ENCODE peak calls at places on chromosomes 16 and 17, in nine cellular contexts. D, X, R, V, B, M, P, I and L are unnamed samples.

GRCh38 chr17:64767269-64767997 is 105.3 kb upstream of the SMURF2 start:
- DNase-seq in D (no peak), X (no peak), R (no peak), V (no peak), B (no peak), M (no peak), P (no peak), I (no peak), L (no peak)

GRCh38 chr17:41617136-41617535 is 4.6 kb upstream of the KRT16 start:
- DNase-seq in D (no peak), X (no peak), R (peak; percentile 40), V (no peak), B (no peak), M (no peak), P (no peak), I (no peak), L (no peak)

GRCh38 chr16:19119564-19119963 is 5.8 kb downstream of the ITPRIPL2 start:
- DNase-seq in D (no peak), X (no peak), R (no peak), V (no peak), B (peak; percentile 81), M (peak; percentile 42), P (peak; percentile 69), I (no peak), L (no peak)

GRCh38 chr16:53600076-53600475 is 97.1 kb upstream of the AKTIP start:
- DNase-seq in D (no peak), X (no peak), R (no peak), V (no peak), B (no peak), M (no peak), P (no peak), I (no peak), L (no peak)

GRCh38 chr16:60181542-60181941 is 1447.4 kb upstream of the GOT2 start:
- DNase-seq in D (no peak), X (no peak), R (no peak), V (no peak), B (no peak), M (peak; percentile 59), P (peak; percentile 26), I (no peak), L (no peak)

GRCh38 chr16:6193718-6194117 is 1096.1 kb upstream of the EEF2KMT start:
- DNase-seq in D (no peak), X (peak; percentile 47), R (no peak), V (peak; percentile 89), B (peak; percentile 1), M (no peak), P (peak; percentile 33), I (no peak), L (no peak)

GRCh38 chr17:28706471-28707338 is 5.0 kb downstream of the PROCA1 start:
- DNase-seq in D (no peak), X (no peak), R (no peak), V (no peak), B (no peak), M (no peak), P (no peak), I (no peak), L (no peak)

GRCh38 chr17:13297198-13297597 is 279.4 kb upstream of the ELAC2 start:
- DNase-seq in D (no peak), X (no peak), R (no peak), V (no peak), B (no peak), M (no peak), P (no peak), I (no peak), L (no peak)

GRCh38 chr17:59487161-59487873 is 78.1 kb upstream of the DHX40 start:
- DNase-seq in D (no peak), X (no peak), R (no peak), V (no peak), B (no peak), M (no peak), P (no peak), I (no peak), L (no peak)

GRCh38 chr17:10842658-10843057 is 4.8 kb upstream of the PIRT start:
- DNase-seq in D (no peak), X (no peak), R (no peak), V (no peak), B (no peak), M (no peak), P (no peak), I (no peak), L (no peak)

GRCh38 chr17:41914358-41914766 is 4.4 kb downstream of the ACLY start:
- DNase-seq in D (no peak), X (no peak), R (no peak), V (peak; percentile 46), B (no peak), M (no peak), P (no peak), I (no peak), L (no peak)

GRCh38 chr17:67824735-67825626 is at the start of gene BPTF:
- DNase-seq in D (peak; percentile 43), X (peak; percentile 98), R (peak; percentile 95), V (peak; percentile 97), B (peak; percentile 98), M (peak; percentile 89), P (peak; percentile 96), I (peak; percentile 87), L (peak; percentile 88)

GRCh38 chr16:81846105-81846504 is 67.0 kb downstream of the PLCG2 start:
- DNase-seq in D (no peak), X (no peak), R (no peak), V (no peak), B (peak; percentile 52), M (no peak), P (no peak), I (no peak), L (no peak)

GRCh38 chr16:12815361-12815760 is 11.7 kb upstream of the CPPED1 start:
- DNase-seq in D (no peak), X (no peak), R (no peak), V (no peak), B (no peak), M (no peak), P (no peak), I (no peak), L (no peak)

GRCh38 chr16:1534021-1535020 is 855 bp downstream of the TMEM204 start:
- DNase-seq in D (no peak), X (no peak), R (no peak), V (no peak), B (no peak), M (peak; percentile 47), P (no peak), I (no peak), L (no peak)

GRCh38 chr16:56950881-56951771 is 10.6 kb upstream of the CETP start:
- DNase-seq in D (no peak), X (peak; percentile 91), R (peak; percentile 75), V (peak; percentile 77), B (peak; percentile 23), M (peak; percentile 59), P (peak; percentile 64), I (peak; percentile 43), L (peak; percentile 78)

DNA sequence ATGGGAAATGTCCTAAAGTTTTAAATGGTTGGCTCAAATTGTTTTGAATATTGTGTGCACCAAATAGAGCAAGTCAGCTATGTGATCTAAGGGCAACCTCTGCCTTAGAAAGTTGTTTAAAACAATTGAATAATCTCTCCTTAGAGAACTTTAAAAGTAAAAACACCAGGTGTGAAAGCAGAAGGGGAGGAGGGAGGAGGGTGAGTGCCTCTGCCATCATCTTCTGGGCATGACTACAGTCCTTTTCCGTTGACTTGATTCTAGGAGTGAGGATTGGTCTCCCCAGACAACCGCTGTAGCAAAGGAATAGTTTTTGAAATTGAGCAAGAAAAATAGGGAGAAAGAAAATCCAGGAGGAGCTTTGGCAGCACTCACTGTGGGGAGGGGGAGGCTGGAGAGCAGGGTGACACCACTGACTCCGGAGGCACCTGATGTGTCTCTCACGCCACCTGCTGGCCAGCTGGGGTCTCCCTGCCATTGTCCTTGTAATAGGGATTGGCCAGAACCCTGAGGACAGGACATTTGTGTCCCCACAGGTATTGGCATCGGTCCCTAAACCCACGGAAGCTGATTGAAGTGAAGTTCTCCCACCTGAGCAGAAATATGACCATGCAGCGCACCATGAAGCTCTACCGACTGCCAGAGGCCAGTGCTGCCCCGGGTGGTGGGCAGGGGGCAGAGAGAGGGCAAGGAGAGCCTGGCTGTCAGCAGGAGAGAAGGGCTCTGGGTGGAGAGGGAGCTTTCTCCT is 33.3 kb downstream of the PLCD3 start:
- DNase-seq in D (peak; percentile 84), X (peak; percentile 89), R (peak; percentile 97), V (peak; percentile 92), B (peak; percentile 92), M (peak; percentile 73), P (peak; percentile 63), I (peak; percentile 89), L (peak; percentile 67)
- H3K4me1 ChIP-seq in D (peaks cover 79% of the 10 kb centered on the region), X (peaks cover 12% of the 10 kb centered on the region), R (peaks cover 19% of the 10 kb centered on the region), V (no peaks in the 10 kb centered on the region), B (no peaks in the 10 kb centered on the region), M (peaks cover under 1% of the 10 kb centered on the region), P (no peaks in the 10 kb centered on the region), I (peaks cover 41% of the 10 kb centered on the region), L (no peaks in the 10 kb centered on the region)

DNA sequence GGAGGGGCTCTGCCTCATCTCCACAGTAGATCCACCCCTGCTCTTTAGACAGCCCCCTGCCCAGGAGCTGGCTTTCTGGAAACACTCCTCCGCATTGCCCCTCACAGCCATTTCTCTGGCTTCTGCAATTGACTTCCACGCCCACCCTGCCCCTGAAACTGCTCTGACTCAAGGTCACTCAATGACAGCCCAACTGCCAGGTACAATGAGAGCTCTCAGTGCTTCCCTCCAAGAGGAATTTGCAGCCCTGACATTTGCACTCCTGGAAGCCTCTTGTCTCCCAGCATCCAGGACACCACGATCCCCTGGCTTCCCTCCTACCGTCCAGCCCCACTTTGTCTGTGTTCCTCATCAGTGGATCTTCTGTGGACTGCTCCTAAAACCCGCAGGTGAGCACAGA is 421.5 kb downstream of the SOX9 start:
- DNase-seq in D (no peak), X (no peak), R (no peak), V (no peak), B (no peak), M (no peak), P (no peak), I (no peak), L (no peak)
- H3K9me3 ChIP-seq in D (no peaks in the 10 kb centered on the region), X (no peaks in the 10 kb centered on the region), R (no peaks in the 10 kb centered on the region), V (no peaks in the 10 kb centered on the region), B (no peaks in the 10 kb centered on the region), M (no peaks in the 10 kb centered on the region), P (no peaks in the 10 kb centered on the region), I (no peaks in the 10 kb centered on the region), L (no peaks in the 10 kb centered on the region)

GRCh38 chr16:71845639-71846431 is at the start of gene ATXN1L:
- DNase-seq in D (peak; percentile 66), X (peak; percentile 97), R (peak; percentile 96), V (peak; percentile 93), B (peak; percentile 88), M (peak; percentile 71), P (peak; percentile 96), I (peak; percentile 90), L (peak; percentile 94)
- H3K36me3 ChIP-seq in D (peaks cover 22% of the 10 kb centered on the region), X (peaks cover 9% of the 10 kb centered on the region), R (peaks cover 10% of the 10 kb centered on the region), V (peaks cover 7% of the 10 kb centered on the region), B (peaks cover 8% of the 10 kb centered on the region), M (peaks cover 6% of the 10 kb centered on the region), P (peaks cover 25% of the 10 kb centered on the region), I (no peaks in the 10 kb centered on the region), L (peaks cover 33% of the 10 kb centered on the region)

DNA sequence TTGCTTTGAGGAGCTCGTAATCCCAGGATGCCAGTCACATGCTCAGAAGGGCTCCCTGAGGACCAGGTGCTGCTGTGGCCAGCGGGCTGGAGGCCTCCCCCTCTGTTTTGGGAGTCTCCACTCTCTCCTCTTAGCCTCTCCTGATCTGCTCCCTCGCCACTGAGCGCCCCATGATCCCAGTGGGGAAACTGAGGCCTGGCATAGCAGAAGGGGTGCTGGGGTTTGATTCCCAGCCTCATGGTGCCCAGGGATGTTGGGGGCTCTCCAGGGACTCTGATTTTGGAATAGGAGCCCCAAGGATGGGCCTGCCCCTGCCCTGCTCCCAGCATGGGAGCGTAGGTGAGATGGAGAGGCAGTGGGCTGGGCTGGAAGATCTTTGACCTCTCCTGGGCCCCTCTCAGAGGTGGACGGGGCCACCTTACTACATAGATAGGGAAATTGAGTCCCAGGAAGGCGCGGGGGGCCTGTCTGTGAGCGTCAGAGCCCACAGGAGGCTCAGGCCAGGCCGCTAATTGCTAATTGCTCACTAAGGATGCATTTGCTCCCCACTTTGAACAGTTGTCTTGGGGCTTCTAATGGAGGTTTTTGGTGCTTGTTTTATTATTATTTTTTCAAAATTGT is 525 bp upstream of the ADCY7 start:
- DNase-seq in D (no peak), X (no peak), R (peak; percentile 54), V (no peak), B (no peak), M (no peak), P (no peak), I (no peak), L (no peak)
- H3K4me1 ChIP-seq in D (peaks cover 35% of the 10 kb centered on the region), X (peaks cover 33% of the 10 kb centered on the region), R (peaks cover 11% of the 10 kb centered on the region), V (peaks cover 9% of the 10 kb centered on the region), B (peaks cover 20% of the 10 kb centered on the region), M (peaks cover 14% of the 10 kb centered on the region), P (peaks cover 22% of the 10 kb centered on the region), I (peaks cover 3% of the 10 kb centered on the region), L (no peaks in the 10 kb centered on the region)